ENCODE peak calls at places on chromosome 17, in ten cellular contexts. D, E, M, O, X, Y, G, L, V and F are unnamed samples.

GRCh38 chr17:41052594-41052993 is 2.4 kb downstream of the KRTAP2-2 start:
- DNase-seq in M (no peak), V (no peak), L (no peak), O (no peak), X (no peak), D (no peak), Y (no peak), G (no peak), E (no peak), F (no peak)

GRCh38 chr17:13465678-13466077 is 136.1 kb downstream of the HS3ST3A1 start:
- DNase-seq in L (no peak), O (no peak), G (no peak), E (no peak), Y (no peak), X (no peak), D (no peak), M (no peak), V (no peak), F (no peak)

GRCh38 chr17:28613916-28614315 is at the start of gene RSKR:
- DNase-seq in Y (no peak), X (no peak), O (no peak), M (no peak), E (no peak), L (no peak), G (no peak), V (no peak), D (no peak), F (peak; percentile 9)

GRCh38 chr17:64507418-64507766 is 615 bp downstream of the CEP95 start:
- DNase-seq in M (no peak), O (peak; percentile 76), E (no peak), Y (no peak), X (no peak), D (peak; percentile 43), G (no peak), V (peak; percentile 76), L (no peak), F (peak; percentile 20)

GRCh38 chr17:64771980-64772844 is 110.1 kb upstream of the SMURF2 start:
- DNase-seq in D (no peak), E (no peak), L (no peak), Y (no peak), V (no peak), G (no peak), X (no peak), M (no peak), O (no peak), F (no peak)

GRCh38 chr17:2705263-2705662 is 6.3 kb downstream of the CLUH start:
- DNase-seq in X (peak; percentile 51), O (peak; percentile 25), V (peak; percentile 45), L (no peak), M (peak; percentile 8), G (peak; percentile 18), Y (peak; percentile 38), D (peak; percentile 78), E (no peak), F (no peak)

GRCh38 chr17:46925185-46925858 is 2.4 kb downstream of the GOSR2 start:
- DNase-seq in V (no peak), X (no peak), O (peak; percentile 40), E (no peak), D (no peak), G (no peak), L (no peak), M (no peak), Y (no peak), F (no peak)

GRCh38 chr17:77320501-77321256 is 179.9 kb downstream of the SEC14L1 start:
- DNase-seq in E (no peak), O (no peak), D (no peak), Y (no peak), M (peak; percentile 49), X (peak; percentile 82), G (peak; percentile 47), L (no peak), V (peak; percentile 52), F (no peak)

GRCh38 chr17:78414178-78415162 is 36.0 kb downstream of the PGS1 start:
- DNase-seq in V (no peak), M (no peak), X (no peak), D (no peak), O (no peak), L (no peak), E (no peak), Y (no peak), G (peak; percentile 39), F (no peak)
- TF ChIP-seq POLR2A in V (no peak), M (no peak), X (no peak), D (no peak), O (no peak), L (no peak), E (no peak), Y (no peak), G (no peak), F (no peak)

GRCh38 chr17:59848385-59848668 is 44.4 kb downstream of the TUBD1 start:
- DNase-seq in L (no peak), M (no peak), E (peak; percentile 26), Y (no peak), V (no peak), G (no peak), D (no peak), X (no peak), O (no peak), F (no peak)

GRCh38 chr17:59844884-59845594 is 47.7 kb downstream of the TUBD1 start:
- DNase-seq in G (no peak), O (no peak), E (no peak), X (peak; percentile 47), Y (no peak), V (peak; percentile 89), D (no peak), L (no peak), M (no peak), F (no peak)

GRCh38 chr17:59848778-59849177 is 44.0 kb downstream of the TUBD1 start:
- DNase-seq in L (no peak), X (peak; percentile 91), E (peak; percentile 74), G (peak; percentile 80), V (no peak), D (no peak), Y (peak; percentile 69), O (peak; percentile 75), M (no peak), F (peak; percentile 68)

GRCh38 chr17:59845595-59846390 is 47.0 kb downstream of the TUBD1 start:
- DNase-seq in D (no peak), V (peak; percentile 99), G (peak; percentile 79), L (peak; percentile 90), E (peak; percentile 73), Y (no peak), X (peak; percentile 69), O (peak; percentile 89), M (no peak), F (peak; percentile 63)

GRCh38 chr17:59846391-59847165 is 46.2 kb downstream of the TUBD1 start:
- DNase-seq in X (peak; percentile 95), V (peak; percentile 99), L (peak; percentile 94), E (peak; percentile 45), D (no peak), M (peak; percentile 60), G (peak; percentile 82), Y (peak; percentile 53), O (peak; percentile 99), F (peak; percentile 50)
- TF ChIP-seq POLR2A in X (no peak), V (no peak), L (no peak), E (no peak), D (peak; percentile 19), M (no peak), G (no peak), Y (no peak), O (no peak), F (no peak)

GRCh38 chr17:82699551-82699950 is 1.1 kb upstream of the RAB40B start:
- DNase-seq in E (no peak), L (no peak), M (no peak), G (no peak), O (no peak), X (no peak), D (no peak), V (no peak), Y (no peak), F (no peak)

GRCh38 chr17:82698974-82699442 is 510 bp upstream of the RAB40B start:
- DNase-seq in O (no peak), E (no peak), D (no peak), L (no peak), M (no peak), G (no peak), X (no peak), Y (no peak), V (no peak), F (no peak)

GRCh38 chr17:82696916-82697807 is 1.3 kb downstream of the RAB40B start:
- DNase-seq in O (no peak), Y (no peak), X (no peak), E (peak; percentile 34), V (no peak), M (no peak), G (no peak), L (no peak), D (no peak), F (no peak)

GRCh38 chr17:82697808-82698064 is 762 bp downstream of the RAB40B start:
- DNase-seq in D (no peak), G (no peak), V (no peak), X (no peak), Y (no peak), M (no peak), L (no peak), E (no peak), O (no peak), F (no peak)

DNA sequence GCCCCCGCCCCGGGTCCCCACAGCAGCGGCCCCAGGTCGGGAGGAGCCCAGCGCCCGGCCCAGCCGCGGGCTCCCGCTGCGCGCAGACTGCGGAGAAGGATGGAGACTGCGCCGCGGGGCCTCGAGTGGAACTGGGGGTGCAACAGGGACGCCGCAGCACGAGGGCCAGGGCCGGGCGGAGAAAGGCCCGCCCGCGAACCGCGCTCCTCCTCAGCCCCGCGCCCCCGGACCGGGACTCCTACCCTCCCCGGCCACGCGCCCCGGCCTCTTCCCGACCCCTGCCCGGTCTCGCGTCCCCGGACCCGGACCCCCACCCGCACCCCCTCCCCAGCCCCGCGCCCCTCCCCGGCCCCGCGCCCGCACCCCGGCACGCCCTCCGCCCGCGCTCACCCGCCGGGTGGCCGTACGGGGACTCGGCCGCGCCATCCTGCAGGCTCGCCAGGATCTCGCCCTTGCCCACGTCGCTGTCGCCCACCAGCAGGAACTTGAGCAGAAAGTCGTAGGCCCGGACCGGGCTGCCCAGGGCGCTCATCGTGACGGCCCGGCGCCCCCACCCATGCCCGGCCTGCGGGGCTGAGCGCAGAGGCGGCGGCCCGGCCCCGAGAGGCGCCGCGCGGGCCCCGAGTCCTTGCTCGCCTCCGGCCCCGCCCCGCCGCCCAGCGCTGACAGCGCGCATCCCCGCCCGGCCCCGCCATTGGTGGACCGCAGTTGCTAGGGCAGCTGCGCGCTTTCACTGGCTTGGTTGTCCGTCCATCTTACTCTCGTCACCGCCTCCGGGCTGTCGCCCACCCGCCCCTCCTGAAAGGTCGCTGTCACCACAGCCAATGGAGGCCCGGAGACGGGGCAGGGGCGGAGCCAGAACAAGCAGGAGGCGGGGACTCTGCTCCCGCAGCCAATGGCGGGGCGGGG is at the start of gene RAB40B:
- DNase-seq in M (peak; percentile 99), D (peak; percentile 100), V (peak; percentile 99), X (peak; percentile 100), O (peak; percentile 96), Y (peak; percentile 99), G (peak; percentile 99), E (peak; percentile 100), L (peak; percentile 98), F (peak; percentile 100)
- TF ChIP-seq POLR2A in M (no peak), D (peak; percentile 74), V (no peak), X (no peak), O (no peak), Y (peak; percentile 65), G (peak; percentile 60), E (no peak), L (no peak), F (no peak)

DNA sequence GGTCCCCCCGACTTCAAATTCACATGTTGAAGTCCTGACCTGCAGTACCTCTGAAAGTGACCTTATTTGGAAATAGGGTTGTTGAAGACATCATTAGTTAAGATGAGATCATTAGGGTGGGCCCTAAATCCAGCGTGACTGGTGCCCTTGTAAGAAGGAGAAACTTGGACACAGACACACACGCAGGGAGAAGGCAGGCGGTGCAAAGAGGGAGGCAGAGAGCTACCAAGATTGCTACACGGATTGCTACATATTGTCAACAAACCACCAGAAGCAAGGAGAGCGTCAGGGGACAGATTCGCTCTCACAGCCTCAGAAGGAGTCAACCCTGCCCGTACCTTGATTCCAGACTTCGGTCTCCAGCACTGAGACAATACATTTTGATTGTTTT is 6.8 kb upstream of the WBP2 start:
- DNase-seq in Y (no peak), G (no peak), E (no peak), X (peak; percentile 79), O (no peak), L (no peak), M (no peak), D (no peak), V (no peak), F (no peak)
- TF ChIP-seq POLR2A in Y (peak; percentile 16), G (no peak), E (no peak), X (no peak), O (no peak), L (no peak), M (no peak), D (no peak), V (no peak), F (no peak)